ENCODE peak calls at places on chromosomes 1 and 21, in eight cellular contexts. One of them, this sample, is unnamed.

GRCh38 chr1:183191833-183192232 is 5.8 kb downstream of the LAMC2 start:
- DNase-seq in uterus: no peak
- DNase-seq in PC-9: no peak
- DNase-seq in IMR-90: peak; percentile 95
- DNase-seq in testis: no peak
- DNase-seq in transverse colon: no peak
- DNase-seq in hepatocyte: no peak
- DNase-seq in HCT116: no peak
- DNase-seq in this sample: no peak

GRCh38 chr21:33975548-33976081 is 60.0 kb upstream of the ATP5PO start:
- DNase-seq in PC-9: peak; percentile 26
- DNase-seq in IMR-90: peak; percentile 43
- DNase-seq in hepatocyte: peak; percentile 24
- DNase-seq in HCT116: no peak
- DNase-seq in uterus: no peak
- DNase-seq in testis: no peak
- DNase-seq in transverse colon: peak; percentile 25
- DNase-seq in this sample: no peak

GRCh38 chr1:29956343-29957030 is 720.2 kb downstream of the PTPRU start:
- DNase-seq in PC-9: no peak
- DNase-seq in testis: no peak
- DNase-seq in hepatocyte: no peak
- DNase-seq in IMR-90: no peak
- DNase-seq in uterus: no peak
- DNase-seq in transverse colon: no peak
- DNase-seq in HCT116: no peak
- DNase-seq in this sample: peak; percentile 29

GRCh38 chr21:22223385-22223784 is 1225.2 kb downstream of the NCAM2 start:
- DNase-seq in PC-9: no peak
- DNase-seq in hepatocyte: no peak
- DNase-seq in testis: no peak
- DNase-seq in IMR-90: no peak
- DNase-seq in uterus: no peak
- DNase-seq in HCT116: no peak
- DNase-seq in transverse colon: no peak
- DNase-seq in this sample: no peak

GRCh38 chr1:5967351-5968160 is 24.7 kb downstream of the NPHP4 start:
- DNase-seq in HCT116: no peak
- DNase-seq in uterus: no peak
- DNase-seq in testis: peak; percentile 80
- DNase-seq in transverse colon: no peak
- DNase-seq in hepatocyte: no peak
- DNase-seq in PC-9: no peak
- DNase-seq in IMR-90: no peak
- DNase-seq in this sample: no peak

GRCh38 chr1:15799928-15800835 is 7.3 kb downstream of the UQCRHL start:
- DNase-seq in HCT116: peak; percentile 85
- DNase-seq in hepatocyte: peak; percentile 91
- DNase-seq in IMR-90: peak; percentile 31
- DNase-seq in PC-9: peak; percentile 97
- DNase-seq in testis: peak; percentile 84
- DNase-seq in transverse colon: peak; percentile 92
- DNase-seq in uterus: no peak
- DNase-seq in this sample: no peak

GRCh38 chr1:66380452-66381212 is 153.3 kb upstream of the SGIP1 start:
- DNase-seq in IMR-90: no peak
- DNase-seq in PC-9: no peak
- DNase-seq in testis: no peak
- DNase-seq in HCT116: no peak
- DNase-seq in uterus: no peak
- DNase-seq in hepatocyte: no peak
- DNase-seq in transverse colon: peak; percentile 63
- DNase-seq in this sample: no peak

GRCh38 chr1:231962636-231963035 is 336.0 kb downstream of the DISC1 start:
- DNase-seq in IMR-90: no peak
- DNase-seq in testis: no peak
- DNase-seq in HCT116: no peak
- DNase-seq in uterus: no peak
- DNase-seq in transverse colon: no peak
- DNase-seq in PC-9: no peak
- DNase-seq in hepatocyte: no peak
- DNase-seq in this sample: no peak

GRCh38 chr21:33256019-33256418 is 10.1 kb upstream of the IL10RB start:
- DNase-seq in PC-9: no peak
- DNase-seq in HCT116: no peak
- DNase-seq in IMR-90: no peak
- DNase-seq in transverse colon: no peak
- DNase-seq in hepatocyte: no peak
- DNase-seq in uterus: no peak
- DNase-seq in testis: no peak
- DNase-seq in this sample: no peak

GRCh38 chr1:201584510-201584991 is 45.6 kb downstream of the NAV1 start:
- DNase-seq in testis: no peak
- DNase-seq in hepatocyte: peak; percentile 63
- DNase-seq in HCT116: no peak
- DNase-seq in PC-9: no peak
- DNase-seq in uterus: peak; percentile 46
- DNase-seq in transverse colon: peak; percentile 35
- DNase-seq in IMR-90: peak; percentile 89
- DNase-seq in this sample: peak; percentile 55

GRCh38 chr1:158145173-158145719 is 35.4 kb upstream of the CD1D start:
- DNase-seq in hepatocyte: peak; percentile 22
- DNase-seq in uterus: peak; percentile 33
- DNase-seq in PC-9: peak; percentile 14
- DNase-seq in transverse colon: no peak
- DNase-seq in testis: peak; percentile 81
- DNase-seq in HCT116: no peak
- DNase-seq in IMR-90: peak; percentile 57
- DNase-seq in this sample: no peak

GRCh38 chr1:211424018-211424417 is 67.9 kb downstream of the RD3 start:
- DNase-seq in IMR-90: no peak
- DNase-seq in PC-9: no peak
- DNase-seq in testis: no peak
- DNase-seq in HCT116: no peak
- DNase-seq in transverse colon: no peak
- DNase-seq in hepatocyte: no peak
- DNase-seq in uterus: no peak
- DNase-seq in this sample: no peak

GRCh38 chr1:9766759-9767442 is 56.9 kb downstream of the CLSTN1 start:
- DNase-seq in testis: no peak
- DNase-seq in uterus: no peak
- DNase-seq in hepatocyte: peak; percentile 23
- DNase-seq in PC-9: peak; percentile 71
- DNase-seq in HCT116: peak; percentile 38
- DNase-seq in IMR-90: peak; percentile 100
- DNase-seq in transverse colon: no peak
- DNase-seq in this sample: no peak

GRCh38 chr1:66300986-66301451 is 232.9 kb upstream of the SGIP1 start:
- DNase-seq in uterus: no peak
- DNase-seq in testis: no peak
- DNase-seq in IMR-90: peak; percentile 59
- DNase-seq in HCT116: no peak
- DNase-seq in transverse colon: no peak
- DNase-seq in PC-9: peak; percentile 4
- DNase-seq in hepatocyte: no peak
- DNase-seq in this sample: no peak

GRCh38 chr21:38773108-38774061 is 32.3 kb upstream of the ETS2 start:
- DNase-seq in transverse colon: no peak
- DNase-seq in hepatocyte: peak; percentile 69
- DNase-seq in PC-9: peak; percentile 36
- DNase-seq in testis: no peak
- DNase-seq in uterus: no peak
- DNase-seq in IMR-90: peak; percentile 99
- DNase-seq in HCT116: peak; percentile 81
- DNase-seq in this sample: no peak

GRCh38 chr21:26966978-26967913 is at the start of gene ADAMTS5:
- DNase-seq in IMR-90: peak; percentile 69
- DNase-seq in testis: peak; percentile 30
- DNase-seq in hepatocyte: peak; percentile 32
- DNase-seq in HCT116: no peak
- DNase-seq in transverse colon: peak; percentile 15
- DNase-seq in uterus: peak; percentile 68
- DNase-seq in PC-9: no peak
- DNase-seq in this sample: peak; percentile 77
- H3K4me3 ChIP-seq in IMR-90: peak within 1 kb of the TSS; percentile 65
- H3K4me3 ChIP-seq in testis: peak within 1 kb of the TSS; percentile 68
- H3K4me3 ChIP-seq in hepatocyte: peak within 1 kb of the TSS; percentile 70
- H3K4me3 ChIP-seq in HCT116: no peak within 1 kb of the TSS
- H3K4me3 ChIP-seq in transverse colon: peak within 1 kb of the TSS; percentile 6
- H3K4me3 ChIP-seq in uterus: peak within 1 kb of the TSS; percentile 66
- H3K4me3 ChIP-seq in PC-9: no peak within 1 kb of the TSS
- H3K4me3 ChIP-seq in this sample: peak within 1 kb of the TSS; percentile 85

DNA sequence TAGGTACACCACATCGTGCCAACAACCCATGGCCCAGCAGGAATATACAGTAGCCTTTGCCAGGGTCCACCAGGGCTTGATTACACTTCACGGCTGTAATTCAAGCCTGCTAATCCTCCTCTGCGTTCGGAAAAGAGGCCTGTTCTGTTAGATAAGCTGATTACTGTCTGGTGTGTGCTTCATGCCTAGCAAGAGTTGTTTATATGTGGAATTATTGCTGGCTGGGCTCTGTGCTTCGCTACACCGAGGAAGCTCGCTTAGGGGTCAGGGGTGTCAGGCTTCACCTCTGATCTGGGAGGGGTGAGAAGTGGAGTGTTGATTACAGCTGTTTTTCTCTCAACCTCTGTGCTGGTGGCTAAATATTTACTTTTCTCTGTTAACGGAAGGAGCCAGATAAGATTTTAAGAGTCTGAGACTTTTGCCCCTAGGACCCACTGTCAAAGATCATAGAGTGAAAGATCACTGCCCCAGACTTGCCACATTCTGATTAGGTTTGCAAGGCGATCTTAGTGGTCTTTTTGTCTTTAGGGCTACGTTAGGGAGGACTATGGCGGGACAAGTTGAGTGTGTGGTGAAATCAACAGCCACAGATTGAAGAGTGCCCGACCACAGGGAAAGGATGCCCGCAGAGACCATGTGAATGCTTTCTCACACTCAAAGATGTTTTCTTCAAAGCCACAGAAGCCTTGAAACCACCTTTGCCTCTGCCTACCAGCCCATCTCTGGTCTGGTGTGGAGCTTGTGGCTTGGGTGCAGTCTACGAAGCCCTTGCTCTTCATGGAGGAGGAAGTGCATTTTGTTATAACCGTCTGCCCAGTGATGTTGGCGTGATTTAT is 216.1 kb downstream of the PBX1 start:
- DNase-seq in IMR-90: no peak
- DNase-seq in testis: no peak
- DNase-seq in transverse colon: peak; percentile 41
- DNase-seq in hepatocyte: peak; percentile 39
- DNase-seq in HCT116: no peak
- DNase-seq in PC-9: no peak
- DNase-seq in uterus: no peak
- DNase-seq in this sample: no peak
- H3K27ac ChIP-seq in IMR-90: peak overlapping the region; percentile 61
- H3K27ac ChIP-seq in testis: no peak overlapping the region
- H3K27ac ChIP-seq in transverse colon: peak overlapping the region; percentile 73
- H3K27ac ChIP-seq in hepatocyte: peak overlapping the region; percentile 93
- H3K27ac ChIP-seq in HCT116: no peak overlapping the region
- H3K27ac ChIP-seq in PC-9: no peak overlapping the region
- H3K27ac ChIP-seq in uterus: peak overlapping the region; percentile 92
- H3K27ac ChIP-seq in this sample: no peak overlapping the region

DNA sequence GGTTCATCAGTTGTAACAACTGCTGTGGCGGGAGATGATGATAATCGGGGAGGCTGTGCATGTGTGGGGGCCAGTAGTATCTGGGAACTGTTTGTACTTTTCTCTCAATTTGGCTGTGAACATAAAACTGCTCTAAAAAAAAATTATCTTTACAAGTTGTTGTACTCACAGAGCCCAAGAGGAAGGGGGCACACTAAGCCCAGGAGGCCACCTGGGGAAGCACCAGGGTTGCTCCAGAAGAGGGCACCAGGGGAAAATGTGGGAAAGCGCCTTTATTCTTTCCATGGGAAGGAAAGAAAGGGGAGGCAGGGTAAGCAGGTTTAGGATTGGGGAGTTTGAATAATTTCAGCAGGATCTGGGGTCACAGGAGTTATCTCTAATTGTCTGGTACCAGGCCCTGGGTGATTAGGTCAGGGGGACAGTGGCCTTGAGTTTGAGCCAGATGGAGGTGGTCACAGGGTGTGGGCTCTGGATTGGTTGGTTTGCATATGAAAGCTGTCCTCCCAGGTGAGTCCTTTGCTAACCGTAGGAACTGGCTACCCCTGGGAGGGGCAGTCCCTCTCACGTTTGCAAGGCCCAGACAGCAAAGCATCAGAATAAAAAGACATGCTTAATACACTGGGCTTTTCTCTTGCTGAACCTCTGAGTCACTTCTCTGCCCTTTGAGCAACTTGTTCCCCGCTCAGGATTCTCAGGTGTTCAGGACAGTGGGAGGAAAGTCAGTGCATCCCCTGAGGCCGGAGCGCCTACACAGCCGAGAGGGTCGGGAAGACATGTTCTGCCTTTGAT is 11.2 kb downstream of the MYOC start:
- DNase-seq in transverse colon: no peak
- DNase-seq in PC-9: no peak
- DNase-seq in uterus: no peak
- DNase-seq in HCT116: no peak
- DNase-seq in IMR-90: no peak
- DNase-seq in testis: peak; percentile 37
- DNase-seq in hepatocyte: no peak
- DNase-seq in this sample: no peak
- TF ChIP-seq CTCF in transverse colon: no peak
- TF ChIP-seq CTCF in PC-9: no peak
- TF ChIP-seq CTCF in uterus: no peak
- TF ChIP-seq CTCF in HCT116: no peak
- TF ChIP-seq CTCF in IMR-90: no peak
- TF ChIP-seq CTCF in testis: no peak
- TF ChIP-seq CTCF in hepatocyte: no peak
- TF ChIP-seq CTCF in this sample: no peak

GRCh38 chr1:43969746-43970466 is at the start of gene DPH2:
- DNase-seq in transverse colon: peak; percentile 97
- DNase-seq in HCT116: peak; percentile 94
- DNase-seq in IMR-90: peak; percentile 97
- DNase-seq in hepatocyte: peak; percentile 97
- DNase-seq in uterus: peak; percentile 96
- DNase-seq in testis: peak; percentile 99
- DNase-seq in PC-9: peak; percentile 93
- DNase-seq in this sample: peak; percentile 98

GRCh38 chr1:43970502-43970901 is 692 bp downstream of the DPH2 start:
- DNase-seq in uterus: no peak
- DNase-seq in hepatocyte: no peak
- DNase-seq in IMR-90: no peak
- DNase-seq in HCT116: no peak
- DNase-seq in testis: no peak
- DNase-seq in transverse colon: no peak
- DNase-seq in PC-9: no peak
- DNase-seq in this sample: no peak

GRCh38 chr1:43971336-43971980 is 1.6 kb downstream of the DPH2 start:
- DNase-seq in transverse colon: no peak
- DNase-seq in IMR-90: no peak
- DNase-seq in HCT116: no peak
- DNase-seq in uterus: no peak
- DNase-seq in hepatocyte: no peak
- DNase-seq in PC-9: no peak
- DNase-seq in testis: no peak
- DNase-seq in this sample: no peak

GRCh38 chr1:43969416-43969745 is 429 bp upstream of the DPH2 start:
- DNase-seq in PC-9: no peak
- DNase-seq in uterus: no peak
- DNase-seq in IMR-90: no peak
- DNase-seq in transverse colon: no peak
- DNase-seq in testis: no peak
- DNase-seq in HCT116: no peak
- DNase-seq in hepatocyte: no peak
- DNase-seq in this sample: no peak

GRCh38 chr1:43970911-43971310 is 1.1 kb downstream of the DPH2 start:
- DNase-seq in PC-9: no peak
- DNase-seq in testis: no peak
- DNase-seq in uterus: no peak
- DNase-seq in hepatocyte: no peak
- DNase-seq in transverse colon: no peak
- DNase-seq in HCT116: no peak
- DNase-seq in IMR-90: no peak
- DNase-seq in this sample: no peak
- H3K4me3 ChIP-seq in PC-9: peak overlapping the region; percentile 100
- H3K4me3 ChIP-seq in testis: no peak overlapping the region
- H3K4me3 ChIP-seq in uterus: no peak overlapping the region
- H3K4me3 ChIP-seq in hepatocyte: no peak overlapping the region
- H3K4me3 ChIP-seq in transverse colon: no peak overlapping the region
- H3K4me3 ChIP-seq in HCT116: peak overlapping the region; percentile 94
- H3K4me3 ChIP-seq in IMR-90: no peak overlapping the region
- H3K4me3 ChIP-seq in this sample: peak overlapping the region; percentile 87

This sample was measured in coronary artery.